ENCODE peak calls at places on chromosome 19, in ten cellular contexts. One of them, this sample, is unnamed.

GRCh38 chr19:518292-519231 is 11.3 kb downstream of the TPGS1 start:
- DNase-seq in thoracic aorta: no peak
- DNase-seq in neural progenitor cell: peak; percentile 76
- DNase-seq in bronchial epithelial cell: no peak
- DNase-seq in IMR-90: peak; percentile 63
- DNase-seq in PC-3: no peak
- DNase-seq in CD4-positive, alpha-beta T cell: peak; percentile 71
- DNase-seq in nephron progenitor cell: peak; percentile 74
- DNase-seq in psoas muscle: peak; percentile 23
- DNase-seq in cardiac muscle cell: peak; percentile 59
- DNase-seq in this sample: peak; percentile 40

GRCh38 chr19:43316591-43317319 is 36.7 kb upstream of the CD177 start:
- DNase-seq in cardiac muscle cell: no peak
- DNase-seq in thoracic aorta: no peak
- DNase-seq in CD4-positive, alpha-beta T cell: no peak
- DNase-seq in nephron progenitor cell: peak; percentile 40
- DNase-seq in PC-3: peak; percentile 87
- DNase-seq in neural progenitor cell: peak; percentile 91
- DNase-seq in bronchial epithelial cell: peak; percentile 28
- DNase-seq in psoas muscle: no peak
- DNase-seq in IMR-90: peak; percentile 45
- DNase-seq in this sample: peak; percentile 9

GRCh38 chr19:2145831-2146241 is 5.5 kb downstream of the AP3D1 start:
- DNase-seq in bronchial epithelial cell: no peak
- DNase-seq in cardiac muscle cell: peak; percentile 29
- DNase-seq in psoas muscle: no peak
- DNase-seq in IMR-90: peak; percentile 21
- DNase-seq in PC-3: no peak
- DNase-seq in CD4-positive, alpha-beta T cell: no peak
- DNase-seq in neural progenitor cell: no peak
- DNase-seq in nephron progenitor cell: no peak
- DNase-seq in thoracic aorta: no peak
- DNase-seq in this sample: no peak

GRCh38 chr19:7947939-7948338 is 4.5 kb upstream of the TIMM44 start:
- DNase-seq in nephron progenitor cell: no peak
- DNase-seq in thoracic aorta: no peak
- DNase-seq in CD4-positive, alpha-beta T cell: no peak
- DNase-seq in PC-3: peak; percentile 72
- DNase-seq in psoas muscle: no peak
- DNase-seq in cardiac muscle cell: no peak
- DNase-seq in IMR-90: peak; percentile 69
- DNase-seq in neural progenitor cell: no peak
- DNase-seq in bronchial epithelial cell: peak; percentile 83
- DNase-seq in this sample: no peak

GRCh38 chr19:1590641-1591397 is 1.8 kb downstream of the MBD3 start:
- DNase-seq in IMR-90: no peak
- DNase-seq in thoracic aorta: no peak
- DNase-seq in CD4-positive, alpha-beta T cell: no peak
- DNase-seq in neural progenitor cell: peak; percentile 54
- DNase-seq in bronchial epithelial cell: no peak
- DNase-seq in psoas muscle: no peak
- DNase-seq in cardiac muscle cell: peak; percentile 59
- DNase-seq in nephron progenitor cell: no peak
- DNase-seq in PC-3: no peak
- DNase-seq in this sample: no peak

GRCh38 chr19:2982556-2982955 is 5.2 kb downstream of the TLE6 start:
- DNase-seq in CD4-positive, alpha-beta T cell: no peak
- DNase-seq in bronchial epithelial cell: no peak
- DNase-seq in cardiac muscle cell: no peak
- DNase-seq in thoracic aorta: no peak
- DNase-seq in PC-3: no peak
- DNase-seq in nephron progenitor cell: no peak
- DNase-seq in IMR-90: no peak
- DNase-seq in neural progenitor cell: no peak
- DNase-seq in psoas muscle: no peak
- DNase-seq in this sample: no peak

GRCh38 chr19:47781590-47782318 is 3.3 kb downstream of the SELENOW start:
- DNase-seq in cardiac muscle cell: no peak
- DNase-seq in psoas muscle: peak; percentile 40
- DNase-seq in IMR-90: no peak
- DNase-seq in thoracic aorta: no peak
- DNase-seq in nephron progenitor cell: no peak
- DNase-seq in PC-3: no peak
- DNase-seq in bronchial epithelial cell: peak; percentile 25
- DNase-seq in CD4-positive, alpha-beta T cell: no peak
- DNase-seq in neural progenitor cell: no peak
- DNase-seq in this sample: no peak

GRCh38 chr19:14479985-14480694 is 5.0 kb upstream of the PTGER1 start:
- DNase-seq in bronchial epithelial cell: no peak
- DNase-seq in PC-3: peak; percentile 40
- DNase-seq in psoas muscle: peak; percentile 35
- DNase-seq in neural progenitor cell: peak; percentile 82
- DNase-seq in thoracic aorta: no peak
- DNase-seq in nephron progenitor cell: peak; percentile 89
- DNase-seq in IMR-90: peak; percentile 20
- DNase-seq in cardiac muscle cell: peak; percentile 64
- DNase-seq in CD4-positive, alpha-beta T cell: peak; percentile 62
- DNase-seq in this sample: peak; percentile 84

GRCh38 chr19:17947815-17948473 is 15.1 kb downstream of the CCDC124 start:
- DNase-seq in nephron progenitor cell: peak; percentile 99
- DNase-seq in neural progenitor cell: peak; percentile 99
- DNase-seq in thoracic aorta: peak; percentile 36
- DNase-seq in bronchial epithelial cell: peak; percentile 66
- DNase-seq in cardiac muscle cell: peak; percentile 99
- DNase-seq in psoas muscle: peak; percentile 90
- DNase-seq in PC-3: peak; percentile 95
- DNase-seq in CD4-positive, alpha-beta T cell: peak; percentile 92
- DNase-seq in IMR-90: peak; percentile 87
- DNase-seq in this sample: peak; percentile 95

GRCh38 chr19:16525751-16526481 is 16.3 kb downstream of the CHERP start:
- DNase-seq in neural progenitor cell: no peak
- DNase-seq in nephron progenitor cell: no peak
- DNase-seq in CD4-positive, alpha-beta T cell: no peak
- DNase-seq in thoracic aorta: no peak
- DNase-seq in cardiac muscle cell: no peak
- DNase-seq in psoas muscle: no peak
- DNase-seq in PC-3: no peak
- DNase-seq in IMR-90: no peak
- DNase-seq in bronchial epithelial cell: no peak
- DNase-seq in this sample: no peak

GRCh38 chr19:3441089-3441985 is 39.0 kb downstream of the SMIM24 start:
- DNase-seq in cardiac muscle cell: no peak
- DNase-seq in bronchial epithelial cell: no peak
- DNase-seq in PC-3: no peak
- DNase-seq in neural progenitor cell: no peak
- DNase-seq in psoas muscle: no peak
- DNase-seq in IMR-90: no peak
- DNase-seq in nephron progenitor cell: no peak
- DNase-seq in CD4-positive, alpha-beta T cell: no peak
- DNase-seq in thoracic aorta: no peak
- DNase-seq in this sample: no peak

GRCh38 chr19:16118489-16119033 is 6.9 kb downstream of the RAB8A start:
- DNase-seq in CD4-positive, alpha-beta T cell: no peak
- DNase-seq in PC-3: no peak
- DNase-seq in IMR-90: no peak
- DNase-seq in thoracic aorta: no peak
- DNase-seq in nephron progenitor cell: no peak
- DNase-seq in bronchial epithelial cell: no peak
- DNase-seq in psoas muscle: no peak
- DNase-seq in neural progenitor cell: no peak
- DNase-seq in cardiac muscle cell: no peak
- DNase-seq in this sample: no peak

GRCh38 chr19:3243851-3244700 is 19.6 kb downstream of the CELF5 start:
- DNase-seq in IMR-90: peak; percentile 56
- DNase-seq in CD4-positive, alpha-beta T cell: peak; percentile 55
- DNase-seq in bronchial epithelial cell: peak; percentile 47
- DNase-seq in cardiac muscle cell: peak; percentile 89
- DNase-seq in thoracic aorta: no peak
- DNase-seq in psoas muscle: peak; percentile 26
- DNase-seq in PC-3: peak; percentile 63
- DNase-seq in nephron progenitor cell: peak; percentile 89
- DNase-seq in neural progenitor cell: peak; percentile 89
- DNase-seq in this sample: peak; percentile 75

DNA sequence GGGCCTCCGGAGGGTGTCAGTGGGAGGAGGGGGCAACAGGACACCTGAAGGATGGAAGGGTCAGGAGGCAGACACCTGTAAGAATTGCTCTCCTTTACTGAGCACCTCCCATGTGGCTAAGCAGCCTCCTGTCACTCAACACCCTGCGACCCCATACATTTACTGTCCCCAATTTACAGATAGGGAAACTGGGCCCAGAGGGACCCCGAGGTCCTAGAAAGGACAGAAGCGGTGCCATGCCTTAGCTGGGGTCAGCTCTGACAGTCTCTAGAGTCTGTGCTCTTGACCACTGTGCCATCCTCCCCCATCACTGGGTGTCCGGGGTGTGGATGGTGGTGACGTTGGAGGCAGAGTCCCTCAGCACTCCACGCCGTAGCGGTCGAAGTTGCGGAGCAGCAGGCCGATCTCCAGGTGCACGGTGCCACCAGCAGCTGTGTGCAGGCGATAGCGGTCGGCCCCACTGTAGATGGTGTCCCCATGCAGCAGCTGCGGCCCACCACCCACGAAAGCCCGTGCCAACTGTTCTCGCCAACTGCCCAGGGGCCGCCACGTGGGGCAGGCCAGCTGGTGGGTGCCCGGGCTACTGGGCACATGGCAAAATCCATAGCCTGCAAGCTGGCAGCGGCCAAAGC is 737 bp upstream of the TGFB1 start:
- DNase-seq in neural progenitor cell: no peak
- DNase-seq in thoracic aorta: no peak
- DNase-seq in psoas muscle: no peak
- DNase-seq in CD4-positive, alpha-beta T cell: no peak
- DNase-seq in IMR-90: no peak
- DNase-seq in cardiac muscle cell: no peak
- DNase-seq in nephron progenitor cell: no peak
- DNase-seq in PC-3: no peak
- DNase-seq in bronchial epithelial cell: no peak
- DNase-seq in this sample: no peak
- TF ChIP-seq CTCF in neural progenitor cell: no peak
- TF ChIP-seq CTCF in thoracic aorta: no peak
- TF ChIP-seq CTCF in psoas muscle: no peak
- TF ChIP-seq CTCF in CD4-positive, alpha-beta T cell: peak; percentile 40
- TF ChIP-seq CTCF in IMR-90: no peak
- TF ChIP-seq CTCF in cardiac muscle cell: no peak
- TF ChIP-seq CTCF in nephron progenitor cell: no peak
- TF ChIP-seq CTCF in PC-3: no peak
- TF ChIP-seq CTCF in bronchial epithelial cell: no peak
- TF ChIP-seq CTCF in this sample: peak; percentile 5

DNA sequence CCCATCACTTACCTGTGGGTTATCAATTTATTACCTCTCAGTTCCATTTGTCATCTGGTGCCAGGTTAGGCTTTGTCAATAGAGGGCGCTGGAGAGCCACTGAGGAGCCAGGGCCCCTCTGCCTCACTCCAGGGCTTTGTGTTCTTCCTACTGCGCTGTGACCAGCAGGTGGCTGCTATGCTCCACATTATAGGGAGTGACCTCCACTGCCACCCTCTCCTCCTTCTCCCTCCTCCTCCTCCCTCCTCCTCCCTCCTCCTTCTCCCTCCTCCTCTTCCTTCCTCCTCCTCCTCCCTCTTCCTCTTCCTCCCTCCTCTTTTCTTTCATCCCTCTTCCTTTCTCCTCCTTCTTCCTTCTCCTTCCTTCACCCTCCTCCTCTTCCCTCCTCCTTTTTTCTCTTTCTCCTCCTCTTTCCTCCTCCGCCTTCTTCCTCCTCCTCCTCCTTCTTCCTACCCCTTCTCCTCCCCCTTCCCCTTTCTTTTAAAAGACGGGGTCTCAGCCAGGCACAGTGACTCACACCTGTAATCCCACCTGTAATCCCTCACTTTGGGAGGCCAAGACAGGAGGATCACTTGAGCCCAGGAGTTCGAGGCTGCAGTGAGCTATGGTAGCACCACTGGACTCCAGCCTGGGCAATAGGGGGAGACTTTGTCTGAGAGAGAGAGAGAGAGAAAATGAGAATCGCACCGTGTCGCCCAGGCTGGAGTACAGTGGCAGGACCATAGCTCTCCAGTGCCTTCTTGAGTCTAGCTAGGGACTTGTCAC is 10.3 kb upstream of the ZBTB32 start:
- DNase-seq in cardiac muscle cell: peak; percentile 93
- DNase-seq in thoracic aorta: peak; percentile 71
- DNase-seq in IMR-90: peak; percentile 76
- DNase-seq in bronchial epithelial cell: peak; percentile 71
- DNase-seq in nephron progenitor cell: peak; percentile 90
- DNase-seq in neural progenitor cell: peak; percentile 93
- DNase-seq in PC-3: peak; percentile 86
- DNase-seq in CD4-positive, alpha-beta T cell: peak; percentile 90
- DNase-seq in psoas muscle: peak; percentile 81
- DNase-seq in this sample: peak; percentile 91
- TF ChIP-seq CTCF in cardiac muscle cell: peak; percentile 99
- TF ChIP-seq CTCF in thoracic aorta: peak; percentile 93
- TF ChIP-seq CTCF in IMR-90: peak; percentile 99
- TF ChIP-seq CTCF in bronchial epithelial cell: peak; percentile 99
- TF ChIP-seq CTCF in nephron progenitor cell: peak; percentile 96
- TF ChIP-seq CTCF in neural progenitor cell: peak; percentile 93
- TF ChIP-seq CTCF in PC-3: peak; percentile 84
- TF ChIP-seq CTCF in CD4-positive, alpha-beta T cell: peak; percentile 97
- TF ChIP-seq CTCF in psoas muscle: peak; percentile 96
- TF ChIP-seq CTCF in this sample: peak; percentile 98

DNA sequence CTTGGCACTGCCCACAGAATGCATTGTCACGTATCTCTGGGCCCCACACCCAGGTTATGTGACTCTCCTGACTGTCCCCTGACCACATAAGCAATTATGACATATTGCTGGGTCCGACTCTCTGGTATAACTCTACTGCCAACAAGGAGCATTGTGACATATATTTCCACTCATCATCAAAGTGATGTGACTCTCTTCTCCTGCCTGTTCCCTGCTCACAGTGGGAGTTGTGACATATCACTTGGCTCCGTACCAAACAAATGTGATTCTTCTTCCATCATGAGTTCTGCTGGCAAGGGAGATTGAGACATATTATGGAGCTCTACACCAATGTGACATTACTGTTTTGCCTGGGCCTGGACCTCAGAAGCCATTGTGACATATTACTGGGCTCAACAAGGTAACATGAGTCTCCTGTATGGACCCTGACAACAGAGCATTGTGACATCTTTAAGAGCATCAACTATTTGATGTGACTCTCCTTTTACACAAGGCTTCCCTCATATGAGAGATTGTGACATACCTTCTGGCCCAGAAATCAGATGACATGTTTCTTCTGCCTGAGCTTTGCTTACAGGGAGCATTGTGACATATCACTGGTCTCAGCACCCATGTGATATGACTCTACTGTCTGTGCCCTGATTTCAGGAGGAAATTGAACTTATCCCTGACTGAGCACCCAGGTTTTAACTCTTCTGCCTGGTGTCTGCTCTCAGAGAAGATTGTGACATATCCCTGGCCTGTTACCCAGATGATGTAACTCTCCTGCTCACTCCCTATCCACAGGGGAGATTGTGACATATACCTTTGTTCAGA is 15.7 kb upstream of the ZNF681 start:
- DNase-seq in bronchial epithelial cell: peak; percentile 57
- DNase-seq in nephron progenitor cell: no peak
- DNase-seq in CD4-positive, alpha-beta T cell: no peak
- DNase-seq in cardiac muscle cell: no peak
- DNase-seq in thoracic aorta: no peak
- DNase-seq in IMR-90: no peak
- DNase-seq in PC-3: no peak
- DNase-seq in neural progenitor cell: no peak
- DNase-seq in psoas muscle: no peak
- DNase-seq in this sample: no peak
- TF ChIP-seq CTCF in bronchial epithelial cell: no peak
- TF ChIP-seq CTCF in nephron progenitor cell: no peak
- TF ChIP-seq CTCF in CD4-positive, alpha-beta T cell: no peak
- TF ChIP-seq CTCF in cardiac muscle cell: no peak
- TF ChIP-seq CTCF in thoracic aorta: no peak
- TF ChIP-seq CTCF in IMR-90: no peak
- TF ChIP-seq CTCF in PC-3: no peak
- TF ChIP-seq CTCF in neural progenitor cell: no peak
- TF ChIP-seq CTCF in psoas muscle: no peak
- TF ChIP-seq CTCF in this sample: no peak

GRCh38 chr19:6017576-6017975 is 39.6 kb upstream of the RANBP3 start:
- DNase-seq in psoas muscle: no peak
- DNase-seq in nephron progenitor cell: no peak
- DNase-seq in thoracic aorta: no peak
- DNase-seq in CD4-positive, alpha-beta T cell: no peak
- DNase-seq in neural progenitor cell: no peak
- DNase-seq in IMR-90: no peak
- DNase-seq in cardiac muscle cell: no peak
- DNase-seq in bronchial epithelial cell: no peak
- DNase-seq in PC-3: no peak
- DNase-seq in this sample: no peak
- TF ChIP-seq CTCF in psoas muscle: no peak
- TF ChIP-seq CTCF in nephron progenitor cell: no peak
- TF ChIP-seq CTCF in thoracic aorta: no peak
- TF ChIP-seq CTCF in CD4-positive, alpha-beta T cell: no peak
- TF ChIP-seq CTCF in neural progenitor cell: no peak
- TF ChIP-seq CTCF in IMR-90: no peak
- TF ChIP-seq CTCF in cardiac muscle cell: no peak
- TF ChIP-seq CTCF in bronchial epithelial cell: no peak
- TF ChIP-seq CTCF in PC-3: no peak
- TF ChIP-seq CTCF in this sample: no peak